ENCODE peak calls at places on chromosomes 5 and 9, in eight cellular contexts. One of them, this sample, is unnamed.

GRCh38 chr5:61330341-61330878 is 1.6 kb upstream of the ZSWIM6 start:
- DNase-seq in transverse colon: peak
- DNase-seq in A549: peak
- DNase-seq in HepG2: peak
- DNase-seq in tibial nerve: no peak
- DNase-seq in stomach: no peak
- DNase-seq in upper lobe of left lung: no peak
- DNase-seq in ovary: peak
- DNase-seq in this sample: peak

GRCh38 chr9:23887781-23888180 is 61.7 kb upstream of the ELAVL2 start:
- DNase-seq in transverse colon: no peak
- DNase-seq in A549: no peak
- DNase-seq in HepG2: no peak
- DNase-seq in tibial nerve: no peak
- DNase-seq in stomach: no peak
- DNase-seq in upper lobe of left lung: no peak
- DNase-seq in ovary: no peak
- DNase-seq in this sample: no peak

GRCh38 chr5:140042551-140043507 is at the start of gene NRG2:
- DNase-seq in transverse colon: peak
- DNase-seq in A549: peak
- DNase-seq in HepG2: peak
- DNase-seq in tibial nerve: peak
- DNase-seq in stomach: peak
- DNase-seq in upper lobe of left lung: peak
- DNase-seq in ovary: peak
- DNase-seq in this sample: peak

GRCh38 chr5:96177303-96177869 is 215.7 kb upstream of the ELL2 start:
- DNase-seq in transverse colon: no peak
- DNase-seq in A549: no peak
- DNase-seq in HepG2: peak
- DNase-seq in tibial nerve: no peak
- DNase-seq in stomach: no peak
- DNase-seq in upper lobe of left lung: no peak
- DNase-seq in ovary: no peak
- DNase-seq in this sample: no peak

GRCh38 chr9:117046666-117047327 is 359.7 kb downstream of the TRIM32 start:
- DNase-seq in transverse colon: no peak
- DNase-seq in A549: no peak
- DNase-seq in HepG2: no peak
- DNase-seq in tibial nerve: no peak
- DNase-seq in stomach: no peak
- DNase-seq in upper lobe of left lung: no peak
- DNase-seq in ovary: no peak
- DNase-seq in this sample: no peak

GRCh38 chr9:74285075-74285474 is 212.1 kb upstream of the RORB start:
- DNase-seq in transverse colon: no peak
- DNase-seq in A549: peak
- DNase-seq in HepG2: no peak
- DNase-seq in tibial nerve: no peak
- DNase-seq in stomach: no peak
- DNase-seq in upper lobe of left lung: no peak
- DNase-seq in ovary: no peak
- DNase-seq in this sample: no peak

GRCh38 chr9:7376838-7377237 is 422.7 kb downstream of the DMAC1 start:
- DNase-seq in transverse colon: no peak
- DNase-seq in A549: no peak
- DNase-seq in HepG2: no peak
- DNase-seq in tibial nerve: no peak
- DNase-seq in stomach: no peak
- DNase-seq in upper lobe of left lung: no peak
- DNase-seq in ovary: no peak
- DNase-seq in this sample: no peak

GRCh38 chr9:115213777-115214428 is 95.9 kb upstream of the TNC start:
- DNase-seq in transverse colon: no peak
- DNase-seq in A549: peak
- DNase-seq in HepG2: no peak
- DNase-seq in tibial nerve: no peak
- DNase-seq in stomach: no peak
- DNase-seq in upper lobe of left lung: no peak
- DNase-seq in ovary: no peak
- DNase-seq in this sample: peak

GRCh38 chr5:142798099-142798768 is 28.1 kb downstream of the ARHGAP26 start:
- DNase-seq in transverse colon: no peak
- DNase-seq in A549: no peak
- DNase-seq in HepG2: peak
- DNase-seq in tibial nerve: no peak
- DNase-seq in stomach: no peak
- DNase-seq in upper lobe of left lung: peak
- DNase-seq in ovary: no peak
- DNase-seq in this sample: peak

GRCh38 chr5:142677212-142677611 is 8.7 kb downstream of the FGF1 start:
- DNase-seq in transverse colon: no peak
- DNase-seq in A549: peak
- DNase-seq in HepG2: no peak
- DNase-seq in tibial nerve: no peak
- DNase-seq in stomach: no peak
- DNase-seq in upper lobe of left lung: no peak
- DNase-seq in ovary: no peak
- DNase-seq in this sample: no peak

GRCh38 chr9:134135343-134136116 is at the start of gene WDR5:
- DNase-seq in transverse colon: peak
- DNase-seq in A549: peak
- DNase-seq in HepG2: peak
- DNase-seq in tibial nerve: peak
- DNase-seq in stomach: peak
- DNase-seq in upper lobe of left lung: peak
- DNase-seq in ovary: peak
- DNase-seq in this sample: peak
- TF ChIP-seq POLR2A in transverse colon: peak
- TF ChIP-seq POLR2A in A549: peak
- TF ChIP-seq POLR2A in HepG2: peak
- TF ChIP-seq POLR2A in tibial nerve: peak
- TF ChIP-seq POLR2A in stomach: no peak
- TF ChIP-seq POLR2A in upper lobe of left lung: peak
- TF ChIP-seq POLR2A in ovary: peak
- TF ChIP-seq POLR2A in this sample: peak

GRCh38 chr9:98851730-98852462 is 44.4 kb downstream of the GALNT12 start:
- DNase-seq in transverse colon: no peak
- DNase-seq in A549: no peak
- DNase-seq in HepG2: no peak
- DNase-seq in tibial nerve: no peak
- DNase-seq in stomach: no peak
- DNase-seq in upper lobe of left lung: no peak
- DNase-seq in ovary: no peak
- DNase-seq in this sample: no peak

GRCh38 chr9:98850851-98851729 is 43.6 kb downstream of the GALNT12 start:
- DNase-seq in transverse colon: no peak
- DNase-seq in A549: no peak
- DNase-seq in HepG2: no peak
- DNase-seq in tibial nerve: no peak
- DNase-seq in stomach: no peak
- DNase-seq in upper lobe of left lung: no peak
- DNase-seq in ovary: no peak
- DNase-seq in this sample: no peak

GRCh38 chr9:98846879-98847278 is 39.4 kb downstream of the GALNT12 start:
- DNase-seq in transverse colon: no peak
- DNase-seq in A549: no peak
- DNase-seq in HepG2: no peak
- DNase-seq in tibial nerve: no peak
- DNase-seq in stomach: no peak
- DNase-seq in upper lobe of left lung: no peak
- DNase-seq in ovary: no peak
- DNase-seq in this sample: no peak

GRCh38 chr9:98846081-98846480 is 38.6 kb downstream of the GALNT12 start:
- DNase-seq in transverse colon: no peak
- DNase-seq in A549: no peak
- DNase-seq in HepG2: no peak
- DNase-seq in tibial nerve: no peak
- DNase-seq in stomach: no peak
- DNase-seq in upper lobe of left lung: no peak
- DNase-seq in ovary: no peak
- DNase-seq in this sample: no peak

GRCh38 chr9:98848450-98849149 is 41.1 kb downstream of the GALNT12 start:
- DNase-seq in transverse colon: peak
- DNase-seq in A549: peak
- DNase-seq in HepG2: peak
- DNase-seq in tibial nerve: peak
- DNase-seq in stomach: peak
- DNase-seq in upper lobe of left lung: peak
- DNase-seq in ovary: peak
- DNase-seq in this sample: peak
- H3K4me3 ChIP-seq in transverse colon: no peak
- H3K4me3 ChIP-seq in A549: no peak
- H3K4me3 ChIP-seq in HepG2: no peak
- H3K4me3 ChIP-seq in tibial nerve: peak
- H3K4me3 ChIP-seq in stomach: peak
- H3K4me3 ChIP-seq in upper lobe of left lung: peak
- H3K4me3 ChIP-seq in ovary: peak
- H3K4me3 ChIP-seq in this sample: peak

DNA sequence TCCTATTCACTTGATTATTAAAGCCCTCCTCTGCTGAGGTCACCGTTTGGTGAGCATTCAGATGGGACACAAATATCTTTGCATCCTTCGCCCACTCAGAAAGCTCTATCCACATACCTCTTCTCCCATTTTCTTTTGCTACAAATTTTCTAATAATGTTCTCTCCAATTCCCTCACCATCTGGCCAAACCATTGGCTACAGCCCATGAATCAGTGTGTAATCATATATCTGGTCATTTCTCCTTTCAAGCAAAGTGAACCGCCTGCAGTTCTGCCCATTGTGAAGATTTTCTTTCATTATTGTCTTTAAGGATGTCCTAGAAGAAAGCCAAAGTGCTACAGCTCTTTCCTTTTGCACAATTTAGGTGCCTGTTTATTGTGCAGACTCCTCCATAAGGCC is 54.2 kb upstream of the DAPK1 start:
- DNase-seq in transverse colon: no peak
- DNase-seq in A549: no peak
- DNase-seq in HepG2: no peak
- DNase-seq in tibial nerve: no peak
- DNase-seq in stomach: no peak
- DNase-seq in upper lobe of left lung: no peak
- DNase-seq in ovary: no peak
- DNase-seq in this sample: no peak
- TF ChIP-seq EP300 in transverse colon: no peak
- TF ChIP-seq EP300 in A549: no peak
- TF ChIP-seq EP300 in HepG2: no peak
- TF ChIP-seq EP300 in tibial nerve: no peak
- TF ChIP-seq EP300 in stomach: no peak
- TF ChIP-seq EP300 in upper lobe of left lung: no peak
- TF ChIP-seq EP300 in ovary: no peak
- TF ChIP-seq EP300 in this sample: no peak

DNA sequence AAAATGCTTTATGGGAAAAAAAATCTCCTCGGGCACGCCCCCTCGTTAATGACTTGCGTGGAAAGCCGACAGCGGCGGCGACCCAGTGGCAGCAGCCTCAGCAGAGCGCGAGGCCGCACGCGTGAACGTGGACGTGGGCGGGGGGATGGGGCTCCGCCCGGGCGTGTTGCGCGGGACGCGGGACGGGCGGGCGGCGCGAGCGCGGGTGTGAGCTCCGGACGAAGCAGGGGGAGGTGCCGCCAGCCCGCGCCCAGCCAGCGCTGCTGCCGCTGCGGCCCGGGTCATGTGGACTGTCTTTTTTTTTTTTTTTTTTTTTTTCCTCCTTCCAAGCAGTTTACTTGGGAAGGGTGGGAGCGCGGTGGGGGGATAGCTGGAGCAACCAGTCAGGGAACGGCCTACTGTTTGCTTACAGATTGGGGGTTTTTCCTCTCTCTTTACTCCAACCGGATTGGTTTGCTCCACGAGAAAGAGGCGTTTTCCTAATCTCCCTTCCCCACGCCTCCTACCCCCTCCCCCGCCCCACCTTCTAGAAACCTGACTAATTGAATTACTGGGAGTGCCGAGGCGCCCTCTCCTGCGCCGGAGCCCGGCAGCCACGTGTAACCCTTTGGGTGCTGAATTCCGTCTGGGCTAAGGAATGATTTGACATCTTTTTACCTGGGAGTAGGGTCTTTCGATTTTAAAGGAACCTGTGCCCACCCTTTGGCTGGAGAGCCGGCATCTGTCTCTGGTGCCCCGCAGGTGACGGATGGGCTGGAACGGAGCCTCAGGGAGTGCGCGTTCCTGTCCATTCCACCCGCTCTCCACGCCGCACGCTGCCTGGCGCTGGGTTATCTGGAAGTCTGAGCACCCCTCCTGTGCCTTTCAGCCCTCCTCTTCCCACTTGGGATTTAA is 1.7 kb upstream of the EFNA5 start:
- DNase-seq in transverse colon: peak
- DNase-seq in A549: peak
- DNase-seq in HepG2: peak
- DNase-seq in tibial nerve: peak
- DNase-seq in stomach: peak
- DNase-seq in upper lobe of left lung: peak
- DNase-seq in ovary: peak
- DNase-seq in this sample: peak
- TF ChIP-seq POLR2A in transverse colon: no peak
- TF ChIP-seq POLR2A in A549: peak
- TF ChIP-seq POLR2A in HepG2: no peak
- TF ChIP-seq POLR2A in tibial nerve: no peak
- TF ChIP-seq POLR2A in stomach: no peak
- TF ChIP-seq POLR2A in upper lobe of left lung: peak
- TF ChIP-seq POLR2A in ovary: no peak
- TF ChIP-seq POLR2A in this sample: no peak

DNA sequence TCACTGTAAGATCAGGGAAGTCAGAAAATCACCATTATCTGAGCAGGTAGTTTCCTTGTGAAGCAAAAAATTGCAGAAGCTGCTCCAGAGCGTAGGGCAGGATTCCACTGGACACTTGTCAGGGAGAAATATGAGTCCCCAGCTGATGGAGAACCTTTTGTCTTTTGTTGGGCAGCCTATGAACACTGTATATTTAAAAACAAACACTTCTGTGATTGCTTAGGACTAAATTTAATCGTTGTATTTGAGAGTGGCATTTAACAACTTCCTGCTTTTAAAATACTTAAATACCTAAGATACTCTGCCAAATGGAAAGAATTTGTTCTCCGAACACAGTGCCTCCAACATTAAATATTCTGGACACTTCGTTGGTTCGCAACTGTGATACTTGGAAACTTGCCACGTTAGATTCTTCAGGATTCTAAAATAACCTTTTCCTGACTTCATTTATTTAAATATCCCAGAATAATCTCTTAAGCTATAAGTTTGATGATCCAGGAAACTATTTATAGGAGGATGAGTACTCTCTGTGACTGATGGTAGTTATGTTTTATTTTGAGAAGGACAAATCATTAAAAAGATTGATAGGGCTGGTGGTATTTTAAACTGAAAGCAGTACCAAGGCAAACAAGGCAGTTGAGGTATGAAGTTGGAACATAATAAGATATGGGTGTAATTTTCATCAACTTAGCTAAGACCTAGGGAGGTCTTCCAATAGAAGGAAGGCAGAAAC is 2.7 kb upstream of the HSPA4 start:
- DNase-seq in transverse colon: no peak
- DNase-seq in A549: no peak
- DNase-seq in HepG2: no peak
- DNase-seq in tibial nerve: no peak
- DNase-seq in stomach: no peak
- DNase-seq in upper lobe of left lung: no peak
- DNase-seq in ovary: no peak
- DNase-seq in this sample: no peak
- H3K4me3 ChIP-seq in transverse colon: no peak
- H3K4me3 ChIP-seq in A549: no peak
- H3K4me3 ChIP-seq in HepG2: peak
- H3K4me3 ChIP-seq in tibial nerve: no peak
- H3K4me3 ChIP-seq in stomach: no peak
- H3K4me3 ChIP-seq in upper lobe of left lung: no peak
- H3K4me3 ChIP-seq in ovary: no peak
- H3K4me3 ChIP-seq in this sample: no peak

GRCh38 chr5:97923496-97923895 is 740.4 kb upstream of the RIOK2 start:
- DNase-seq in transverse colon: no peak
- DNase-seq in A549: no peak
- DNase-seq in HepG2: no peak
- DNase-seq in tibial nerve: no peak
- DNase-seq in stomach: no peak
- DNase-seq in upper lobe of left lung: no peak
- DNase-seq in ovary: no peak
- DNase-seq in this sample: no peak
- TF ChIP-seq EP300 in transverse colon: no peak
- TF ChIP-seq EP300 in A549: no peak
- TF ChIP-seq EP300 in HepG2: no peak
- TF ChIP-seq EP300 in tibial nerve: no peak
- TF ChIP-seq EP300 in stomach: no peak
- TF ChIP-seq EP300 in upper lobe of left lung: no peak
- TF ChIP-seq EP300 in ovary: no peak
- TF ChIP-seq EP300 in this sample: no peak

This sample was measured in sigmoid colon.